ENCODE peak calls at places on chromosomes 3 and 15, in seven cellular contexts. Q is COR-L47, A is ovary, G is fibroblast of villous mesenchyme, W is NCI-H1105 treated with DMSO at 0.1 percent for 48 hours, C is amniotic stem cell, H is A172. F is an unnamed sample.

GRCh38 chr15:51322622-51323296 is 15.6 kb downstream of the CYP19A1 start:
- DNase-seq in Q (no peak), A (no peak), G (no peak), W (no peak), C (no peak), H (no peak), F (no peak)

GRCh38 chr3:13008114-13008995 is 64.9 kb downstream of the IQSEC1 start:
- DNase-seq in Q (no peak), A (peak; percentile 11), G (no peak), W (no peak), C (no peak), H (no peak), F (no peak)

GRCh38 chr3:175005193-175005592 is 146.1 kb downstream of the NAALADL2 start:
- DNase-seq in Q (no peak), A (no peak), G (no peak), W (no peak), C (no peak), H (no peak), F (no peak)

GRCh38 chr3:24156466-24156865 is 211.4 kb downstream of the NR1D2 start:
- DNase-seq in Q (no peak), A (no peak), G (peak; percentile 33), W (no peak), C (peak; percentile 13), H (peak; percentile 95), F (no peak)

GRCh38 chr15:71224024-71224423 is 108.8 kb downstream of the THSD4 start:
- DNase-seq in Q (no peak), A (no peak), G (no peak), W (no peak), C (no peak), H (no peak), F (no peak)

GRCh38 chr3:188106898-188107684 is 46.9 kb upstream of the LPP start:
- DNase-seq in Q (no peak), A (no peak), G (no peak), W (no peak), C (no peak), H (no peak), F (no peak)

GRCh38 chr15:70033529-70034140 is 64.1 kb downstream of the TLE3 start:
- DNase-seq in Q (peak; percentile 96), A (peak; percentile 4), G (peak; percentile 51), W (peak; percentile 95), C (no peak), H (peak; percentile 38), F (peak; percentile 67)

GRCh38 chr3:51716805-51717204 is 9.9 kb downstream of the GRM2 start:
- DNase-seq in Q (no peak), A (no peak), G (no peak), W (no peak), C (no peak), H (no peak), F (no peak)

GRCh38 chr15:47715856-47716445 is 1.4 kb upstream of the SEMA6D start:
- DNase-seq in Q (no peak), A (peak; percentile 71), G (no peak), W (no peak), C (no peak), H (no peak), F (peak; percentile 33)

GRCh38 chr3:69411331-69411730 is 25.4 kb upstream of the FRMD4B start:
- DNase-seq in Q (no peak), A (no peak), G (peak; percentile 14), W (no peak), C (peak; percentile 45), H (peak; percentile 78), F (no peak)

GRCh38 chr15:47485419-47485818 is 231.9 kb upstream of the SEMA6D start:
- DNase-seq in Q (no peak), A (no peak), G (no peak), W (no peak), C (no peak), H (no peak), F (no peak)